ENCODE peak calls at places on chromosomes 5 and 9, in nine cellular contexts. I is BE2C, W is HCT116, Q is mammary epithelial cell, D is lung, K is transverse colon, U is AG04450, O is neural progenitor cell, N is left ventricle myocardium inferior. L is an unnamed sample. For H3K9me3, the result is how much of the 10 kb centered on the place peaks cover.

GRCh38 chr9:129383415-129384088 is 205.5 kb upstream of the IER5L start:
- DNase-seq in I (no peak), W (no peak), Q (peak), D (peak), K (peak), U (no peak), O (peak), N (peak), L (peak)

GRCh38 chr5:93117753-93118531 is 463.1 kb downstream of the NR2F1-AS1 start:
- DNase-seq in I (no peak), W (no peak), Q (peak), D (no peak), K (no peak), U (peak), O (no peak), N (no peak), L (no peak)

GRCh38 chr5:113212244-113212920 is 222.4 kb downstream of the TSSK1B start:
- DNase-seq in I (peak), W (no peak), Q (no peak), D (no peak), K (no peak), U (no peak), O (no peak), N (peak), L (no peak)

GRCh38 chr9:125674981-125675973 is 31.7 kb downstream of the MAPKAP1 start:
- DNase-seq in I (no peak), W (peak), Q (peak), D (no peak), K (no peak), U (peak), O (no peak), N (no peak), L (no peak)

GRCh38 chr5:89293849-89294248 is 410.9 kb upstream of the MEF2C start:
- DNase-seq in I (no peak), W (no peak), Q (peak), D (no peak), K (no peak), U (no peak), O (no peak), N (no peak), L (no peak)

GRCh38 chr5:76114192-76114795 is 31.1 kb downstream of the SV2C start:
- DNase-seq in I (no peak), W (no peak), Q (no peak), D (no peak), K (peak), U (no peak), O (peak), N (no peak), L (no peak)

GRCh38 chr9:113654605-113655193 is 191.2 kb downstream of the RGS3 start:
- DNase-seq in I (no peak), W (no peak), Q (no peak), D (peak), K (no peak), U (no peak), O (no peak), N (peak), L (peak)

GRCh38 chr5:60334281-60334713 is 365.7 kb downstream of the DEPDC1B start:
- DNase-seq in I (peak), W (no peak), Q (peak), D (no peak), K (no peak), U (no peak), O (no peak), N (no peak), L (no peak)

GRCh38 chr5:32174011-32174866 is at the start of gene GOLPH3:
- DNase-seq in I (peak), W (peak), Q (peak), D (peak), K (peak), U (peak), O (peak), N (peak), L (peak)

GRCh38 chr9:128245293-128246151 is 30.3 kb downstream of the GOLGA2 start:
- DNase-seq in I (peak), W (no peak), Q (no peak), D (no peak), K (no peak), U (peak), O (no peak), N (peak), L (no peak)

GRCh38 chr9:136372561-136373299 is 739 bp downstream of the CARD9 start:
- DNase-seq in I (peak), W (no peak), Q (peak), D (peak), K (peak), U (peak), O (peak), N (peak), L (peak)

GRCh38 chr9:81814404-81814793 is 113.8 kb upstream of the SPATA31D4 start:
- DNase-seq in I (no peak), W (no peak), Q (no peak), D (no peak), K (no peak), U (no peak), O (no peak), N (no peak), L (no peak)

GRCh38 chr5:147169399-147169798 is 65.4 kb upstream of the STK32A start:
- DNase-seq in I (no peak), W (no peak), Q (peak), D (no peak), K (no peak), U (no peak), O (no peak), N (no peak), L (no peak)

GRCh38 chr5:45385321-45386058 is 310.7 kb downstream of the HCN1 start:
- DNase-seq in I (peak), W (peak), Q (no peak), D (no peak), K (no peak), U (no peak), O (no peak), N (no peak), L (no peak)

GRCh38 chr9:133580971-133581370 is 28.2 kb downstream of the FAM163B start:
- DNase-seq in I (no peak), W (no peak), Q (no peak), D (no peak), K (no peak), U (no peak), O (no peak), N (no peak), L (no peak)

GRCh38 chr5:13658761-13659160 is 285.7 kb downstream of the DNAH5 start:
- DNase-seq in I (no peak), W (no peak), Q (peak), D (no peak), K (no peak), U (no peak), O (no peak), N (no peak), L (no peak)

GRCh38 chr9:21994526-21994995 is at the start of gene CDKN2B-AS1:
- DNase-seq in I (peak), W (peak), Q (peak), D (no peak), K (peak), U (no peak), O (peak), N (no peak), L (peak)
- TF ChIP-seq CTCF in I (no peak), W (peak), Q (peak), D (no peak), K (no peak), U (peak), O (no peak), N (no peak), L (peak)

DNA sequence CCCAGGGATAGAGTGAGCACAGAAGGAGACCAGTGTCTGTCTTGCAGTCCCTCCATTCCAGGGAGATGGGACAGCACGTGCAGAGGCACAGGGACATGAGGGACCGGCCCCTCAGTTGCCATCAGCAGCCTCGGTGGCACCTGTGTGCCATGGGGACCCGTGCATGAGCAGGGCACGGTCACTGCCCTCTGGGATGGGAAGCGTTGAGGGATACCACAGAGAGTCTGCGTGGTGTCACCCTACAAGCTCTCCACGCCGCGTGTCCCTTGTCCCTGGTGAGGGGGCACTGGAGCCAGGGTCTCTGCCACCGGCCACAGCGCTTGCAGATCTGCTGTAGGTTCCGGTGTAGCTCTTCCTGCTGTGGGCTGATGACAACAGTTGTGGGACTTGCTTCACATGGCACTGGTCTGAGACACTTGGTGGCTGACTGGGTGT is 108.1 kb downstream of the CACNA1B start:
- DNase-seq in I (no peak), W (no peak), Q (no peak), D (no peak), K (no peak), U (no peak), O (no peak), N (no peak), L (no peak)
- H3K9me3 ChIP-seq in I (under half), W (under half), Q (under half), D (under half), K (under half), U (half or more), O (under half), N (under half), L (under half)

GRCh38 chr5:73218552-73219171 is 45.7 kb downstream of the TMEM174 start:
- DNase-seq in I (no peak), W (peak), Q (peak), D (no peak), K (no peak), U (peak), O (peak), N (no peak), L (no peak)
- TF ChIP-seq CTCF in I (peak), W (peak), Q (peak), D (no peak), K (peak), U (peak), O (peak), N (no peak), L (no peak)

GRCh38 chr9:127241354-127241753 is 23.2 kb upstream of the GARNL3 start:
- DNase-seq in I (no peak), W (no peak), Q (no peak), D (no peak), K (no peak), U (no peak), O (no peak), N (no peak), L (no peak)
- H3K9me3 ChIP-seq in I (under half), W (under half), Q (under half), D (under half), K (under half), U (under half), O (under half), N (under half), L (under half)

L was measured in right atrium auricular region.